ENCODE peak calls at places on chromosome 21, in nine cellular contexts. C is hypothalamus; O is pancreas; K is cardiac muscle cell; H is right cardiac atrium; T is M059J; P is SHP77; Z is CD8-positive, alpha-beta memory T cell; R is NCI-H1694 treated with DMSO at 0.1 percent for 48 hours. N is an unnamed sample.

GRCh38 chr21:26280715-26281310 is 110.2 kb upstream of the APP start:
- DNase-seq in C (no peak), O (no peak), K (peak), H (no peak), T (no peak), P (no peak), Z (no peak), R (peak), N (no peak)

GRCh38 chr21:42027804-42028753 is 17.9 kb upstream of the ZBTB21 start:
- DNase-seq in C (no peak), O (no peak), K (no peak), H (no peak), T (no peak), P (no peak), Z (no peak), R (peak), N (no peak)

GRCh38 chr21:46084041-46084561 is 13.8 kb upstream of the COL6A2 start:
- DNase-seq in C (no peak), O (no peak), K (no peak), H (no peak), T (no peak), P (no peak), Z (no peak), R (no peak), N (no peak)

GRCh38 chr21:44011123-44011773 is 861 bp upstream of the TRAPPC10 start:
- DNase-seq in C (no peak), O (no peak), K (no peak), H (no peak), T (no peak), P (no peak), Z (no peak), R (no peak), N (no peak)

GRCh38 chr21:39125752-39126485 is 57.3 kb downstream of the PSMG1 start:
- DNase-seq in C (peak), O (peak), K (peak), H (no peak), T (peak), P (peak), Z (no peak), R (peak), N (peak)

GRCh38 chr21:23574932-23575331 is 2032.3 kb downstream of the MRPL39 start:
- DNase-seq in C (no peak), O (no peak), K (no peak), H (no peak), T (no peak), P (no peak), Z (no peak), R (no peak), N (no peak)

GRCh38 chr21:28018741-28019669 is 973.7 kb downstream of the LTN1 start:
- DNase-seq in C (peak), O (peak), K (peak), H (no peak), T (peak), P (peak), Z (no peak), R (no peak), N (no peak)

GRCh38 chr21:36385909-36386642 is 884 bp downstream of the CHAF1B start:
- DNase-seq in C (no peak), O (no peak), K (no peak), H (no peak), T (peak), P (no peak), Z (no peak), R (no peak), N (no peak)

GRCh38 chr21:45488839-45489479 is 53.3 kb downstream of the SLC19A1 start:
- DNase-seq in C (no peak), O (no peak), K (no peak), H (no peak), T (no peak), P (no peak), Z (no peak), R (no peak), N (no peak)

GRCh38 chr21:42234464-42235241 is 15.7 kb downstream of the ABCG1 start:
- DNase-seq in C (peak), O (peak), K (peak), H (peak), T (no peak), P (peak), Z (peak), R (peak), N (peak)

GRCh38 chr21:35206141-35207125 is 157.3 kb upstream of the RUNX1 start:
- DNase-seq in C (no peak), O (peak), K (peak), H (peak), T (peak), P (peak), Z (no peak), R (no peak), N (no peak)

GRCh38 chr21:41769106-41769505 is 2.3 kb upstream of the RIPK4 start:
- DNase-seq in C (no peak), O (no peak), K (no peak), H (no peak), T (peak), P (no peak), Z (no peak), R (no peak), N (no peak)

N was measured in brain microvascular endothelial cell.